ENCODE peak calls at places on chromosomes 11 and 22, in four cellular contexts. One of them, this sample, is unnamed.

GRCh38 chr11:6531267-6531752 is 34.2 kb downstream of the DNHD1 start:
- DNase-seq in gastrocnemius medialis: no peak
- DNase-seq in GM12891: no peak
- DNase-seq in esophagus squamous epithelium: no peak
- DNase-seq in this sample: no peak

GRCh38 chr11:2564008-2564530 is 119.3 kb downstream of the KCNQ1 start:
- DNase-seq in gastrocnemius medialis: no peak
- DNase-seq in GM12891: no peak
- DNase-seq in esophagus squamous epithelium: no peak
- DNase-seq in this sample: no peak

GRCh38 chr11:70203749-70204465 is 811 bp downstream of the FADD start:
- DNase-seq in gastrocnemius medialis: peak; percentile 26
- DNase-seq in GM12891: peak; percentile 49
- DNase-seq in esophagus squamous epithelium: peak; percentile 21
- DNase-seq in this sample: no peak

GRCh38 chr11:91231226-91231625 is 993.4 kb upstream of the FAT3 start:
- DNase-seq in gastrocnemius medialis: no peak
- DNase-seq in GM12891: no peak
- DNase-seq in esophagus squamous epithelium: no peak
- DNase-seq in this sample: no peak

GRCh38 chr11:1853376-1854131 is 670 bp downstream of the LSP1 start:
- DNase-seq in gastrocnemius medialis: no peak
- DNase-seq in GM12891: no peak
- DNase-seq in esophagus squamous epithelium: no peak
- DNase-seq in this sample: no peak

GRCh38 chr22:50186789-50187523 is 1.2 kb downstream of the TRABD start:
- DNase-seq in gastrocnemius medialis: no peak
- DNase-seq in GM12891: no peak
- DNase-seq in esophagus squamous epithelium: no peak
- DNase-seq in this sample: no peak

GRCh38 chr22:42022162-42022847 is 23.7 kb downstream of the WBP2NL start:
- DNase-seq in gastrocnemius medialis: no peak
- DNase-seq in GM12891: peak; percentile 26
- DNase-seq in esophagus squamous epithelium: no peak
- DNase-seq in this sample: no peak

GRCh38 chr11:46686886-46687810 is 13.3 kb downstream of the ARHGAP1 start:
- DNase-seq in gastrocnemius medialis: no peak
- DNase-seq in GM12891: no peak
- DNase-seq in esophagus squamous epithelium: no peak
- DNase-seq in this sample: no peak

GRCh38 chr11:119593346-119593745 is 135.7 kb downstream of the NECTIN1 start:
- DNase-seq in gastrocnemius medialis: no peak
- DNase-seq in GM12891: no peak
- DNase-seq in esophagus squamous epithelium: no peak
- DNase-seq in this sample: no peak

GRCh38 chr22:46545041-46545796 is 7.8 kb upstream of the CELSR1 start:
- DNase-seq in gastrocnemius medialis: no peak
- DNase-seq in GM12891: no peak
- DNase-seq in esophagus squamous epithelium: no peak
- DNase-seq in this sample: no peak

GRCh38 chr11:57513911-57514537 is 1.5 kb downstream of the SLC43A1 start:
- DNase-seq in gastrocnemius medialis: no peak
- DNase-seq in GM12891: no peak
- DNase-seq in esophagus squamous epithelium: no peak
- DNase-seq in this sample: no peak

GRCh38 chr11:57513446-57513795 is 2.1 kb downstream of the SLC43A1 start:
- DNase-seq in gastrocnemius medialis: no peak
- DNase-seq in GM12891: no peak
- DNase-seq in esophagus squamous epithelium: no peak
- DNase-seq in this sample: no peak

GRCh38 chr11:57514538-57515331 is 767 bp downstream of the SLC43A1 start:
- DNase-seq in gastrocnemius medialis: no peak
- DNase-seq in GM12891: peak; percentile 64
- DNase-seq in esophagus squamous epithelium: no peak
- DNase-seq in this sample: no peak

GRCh38 chr11:57516061-57516443 is 550 bp upstream of the SLC43A1 start:
- DNase-seq in gastrocnemius medialis: no peak
- DNase-seq in GM12891: no peak
- DNase-seq in esophagus squamous epithelium: no peak
- DNase-seq in this sample: no peak

DNA sequence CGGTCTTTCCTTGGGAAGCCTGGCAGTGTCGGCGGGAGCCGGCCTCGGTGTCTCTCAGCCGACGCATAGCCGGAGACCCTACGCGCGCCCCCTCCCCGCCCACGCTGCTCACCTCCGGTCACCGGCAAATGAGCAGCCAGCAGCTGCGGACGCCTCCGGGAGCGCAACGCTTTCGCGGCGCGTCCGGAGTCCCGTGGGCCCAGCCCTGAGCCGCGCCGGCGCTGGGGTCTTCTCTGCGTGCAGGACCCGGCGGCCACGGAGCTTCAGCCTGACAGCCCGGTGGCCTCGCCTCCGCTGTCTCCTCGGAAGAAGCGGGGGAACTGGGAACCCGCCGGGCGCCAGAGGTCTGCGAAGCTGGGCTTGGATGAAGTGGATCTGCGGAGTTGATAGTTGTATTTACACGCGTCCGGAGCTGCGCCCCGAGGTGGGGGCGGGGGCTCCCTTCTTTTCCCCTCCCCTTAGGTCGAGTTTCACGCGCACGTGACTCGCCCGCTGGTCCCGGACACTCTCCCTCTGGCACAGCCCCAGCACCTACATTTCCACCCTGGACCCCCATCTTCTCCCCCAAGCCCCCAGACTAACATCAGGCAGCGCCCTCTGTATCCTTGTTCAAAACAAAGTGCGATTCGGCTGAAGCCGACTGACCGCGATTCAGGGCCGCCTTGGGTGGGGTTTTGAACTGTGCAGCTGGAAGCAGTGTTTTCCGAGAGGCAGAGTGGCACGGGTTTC is at the start of gene SLC43A1:
- DNase-seq in gastrocnemius medialis: peak; percentile 43
- DNase-seq in GM12891: no peak
- DNase-seq in esophagus squamous epithelium: no peak
- DNase-seq in this sample: no peak
- TF ChIP-seq POLR2A in gastrocnemius medialis: peak; percentile 54
- TF ChIP-seq POLR2A in GM12891: no peak
- TF ChIP-seq POLR2A in esophagus squamous epithelium: peak; percentile 47
- TF ChIP-seq POLR2A in this sample: no peak

GRCh38 chr11:83035070-83035854 is 36.4 kb downstream of the RAB30 start:
- DNase-seq in gastrocnemius medialis: peak; percentile 73
- DNase-seq in GM12891: no peak
- DNase-seq in esophagus squamous epithelium: no peak
- DNase-seq in this sample: no peak
- TF ChIP-seq POLR2A in gastrocnemius medialis: peak; percentile 64
- TF ChIP-seq POLR2A in GM12891: no peak
- TF ChIP-seq POLR2A in esophagus squamous epithelium: no peak
- TF ChIP-seq POLR2A in this sample: no peak

DNA sequence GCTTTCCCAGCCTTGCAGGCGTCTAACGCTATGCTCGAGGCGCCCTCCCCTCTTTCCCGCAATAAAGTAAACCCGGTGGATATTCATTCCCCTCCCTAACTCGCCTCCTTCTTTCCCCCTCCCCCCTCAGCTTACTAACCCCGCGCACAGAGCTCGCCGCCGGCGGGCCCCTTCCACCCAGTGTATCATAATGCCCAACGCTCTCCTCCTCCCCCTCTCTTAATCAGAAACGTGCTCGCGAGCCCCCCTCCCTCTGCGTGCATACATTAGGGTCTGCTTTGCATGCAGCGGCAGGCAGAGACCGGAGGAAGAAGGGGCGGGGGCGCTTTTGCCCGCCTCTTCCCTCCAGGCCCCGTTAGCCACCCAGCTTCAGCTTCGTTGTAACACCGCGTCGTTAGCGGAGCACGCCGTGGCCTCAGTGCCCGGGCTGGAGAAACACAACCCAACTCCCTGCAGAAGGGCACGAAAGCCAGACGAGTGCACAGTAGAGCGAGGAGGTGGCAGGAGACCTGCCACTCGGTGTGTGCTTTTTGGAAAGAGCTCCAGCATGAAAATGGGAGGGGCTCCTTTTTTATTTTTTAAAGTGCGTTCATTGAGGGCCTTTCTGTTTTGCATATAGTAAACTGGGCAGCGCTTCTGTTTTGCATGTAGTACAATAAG is 929 bp upstream of the KMT2A start:
- DNase-seq in gastrocnemius medialis: peak; percentile 14
- DNase-seq in GM12891: peak; percentile 56
- DNase-seq in esophagus squamous epithelium: no peak
- DNase-seq in this sample: no peak
- TF ChIP-seq POLR2A in gastrocnemius medialis: no peak
- TF ChIP-seq POLR2A in GM12891: no peak
- TF ChIP-seq POLR2A in esophagus squamous epithelium: no peak
- TF ChIP-seq POLR2A in this sample: no peak

GRCh38 chr11:65558785-65559509 is 788 bp upstream of the LTBP3 start:
- DNase-seq in gastrocnemius medialis: no peak
- DNase-seq in GM12891: no peak
- DNase-seq in esophagus squamous epithelium: no peak
- DNase-seq in this sample: no peak

GRCh38 chr11:65556470-65557279 is 1.5 kb downstream of the LTBP3 start:
- DNase-seq in gastrocnemius medialis: no peak
- DNase-seq in GM12891: no peak
- DNase-seq in esophagus squamous epithelium: no peak
- DNase-seq in this sample: no peak

GRCh38 chr11:65557280-65558001 is 718 bp downstream of the LTBP3 start:
- DNase-seq in gastrocnemius medialis: no peak
- DNase-seq in GM12891: no peak
- DNase-seq in esophagus squamous epithelium: no peak
- DNase-seq in this sample: no peak

GRCh38 chr11:65559535-65559934 is 1.4 kb upstream of the LTBP3 start:
- DNase-seq in gastrocnemius medialis: no peak
- DNase-seq in GM12891: no peak
- DNase-seq in esophagus squamous epithelium: no peak
- DNase-seq in this sample: no peak

GRCh38 chr11:65558002-65558784 is at the start of gene LTBP3:
- DNase-seq in gastrocnemius medialis: peak; percentile 67
- DNase-seq in GM12891: peak; percentile 70
- DNase-seq in esophagus squamous epithelium: no peak
- DNase-seq in this sample: no peak
- TF ChIP-seq POLR2A in gastrocnemius medialis: peak; percentile 54
- TF ChIP-seq POLR2A in GM12891: no peak
- TF ChIP-seq POLR2A in esophagus squamous epithelium: peak; percentile 19
- TF ChIP-seq POLR2A in this sample: peak; percentile 14

This sample was measured in vagina.